ENCODE peak calls at places on chromosomes 7 and 10, in seven cellular contexts. T, L, X, E, C, N and V are unnamed samples.

GRCh38 chr7:135320277-135320676 is 86.6 kb downstream of the STRA8 start:
- DNase-seq in T (no peak), L (peak), X (peak), E (peak), C (no peak), N (no peak), V (peak)

GRCh38 chr10:27482984-27483956 is 20.8 kb upstream of the RAB18 start:
- DNase-seq in T (no peak), L (no peak), X (no peak), E (no peak), C (no peak), N (no peak), V (no peak)

GRCh38 chr10:16756561-16757221 is 60.5 kb downstream of the RSU1 start:
- DNase-seq in T (no peak), L (no peak), X (no peak), E (no peak), C (peak), N (no peak), V (no peak)

GRCh38 chr7:151818674-151819519 is 58.0 kb downstream of the PRKAG2 start:
- DNase-seq in T (no peak), L (no peak), X (no peak), E (no peak), C (no peak), N (no peak), V (no peak)

GRCh38 chr10:17140386-17140761 is 10.8 kb upstream of the CUBN start:
- DNase-seq in T (no peak), L (no peak), X (no peak), E (no peak), C (no peak), N (no peak), V (no peak)

GRCh38 chr7:158407581-158408331 is 179.9 kb downstream of the PTPRN2 start:
- DNase-seq in T (no peak), L (peak), X (no peak), E (peak), C (no peak), N (no peak), V (peak)

GRCh38 chr10:89393898-89394297 is 1.5 kb downstream of the IFIT1 start:
- DNase-seq in T (no peak), L (no peak), X (no peak), E (no peak), C (no peak), N (no peak), V (no peak)

GRCh38 chr10:13404305-13404759 is 56.2 kb upstream of the SEPHS1 start:
- DNase-seq in T (no peak), L (no peak), X (no peak), E (no peak), C (no peak), N (no peak), V (no peak)

GRCh38 chr10:3538850-3539531 is 246.0 kb downstream of the KLF6 start:
- DNase-seq in T (no peak), L (no peak), X (peak), E (no peak), C (no peak), N (no peak), V (no peak)

GRCh38 chr7:23467731-23468720 is 2.3 kb downstream of the IGF2BP3 start:
- DNase-seq in T (no peak), L (peak), X (no peak), E (no peak), C (no peak), N (no peak), V (no peak)

GRCh38 chr7:40162516-40162915 is 27.7 kb downstream of the SUGCT start:
- DNase-seq in T (no peak), L (no peak), X (no peak), E (no peak), C (peak), N (no peak), V (no peak)

GRCh38 chr10:58577394-58577793 is 64.7 kb downstream of the BICC1 start:
- DNase-seq in T (no peak), L (no peak), X (no peak), E (no peak), C (no peak), N (no peak), V (no peak)

GRCh38 chr10:75982611-75983369 is 551.4 kb downstream of the LRMDA start:
- DNase-seq in T (no peak), L (no peak), X (peak), E (no peak), C (no peak), N (no peak), V (no peak)

GRCh38 chr10:36608866-36609265 is 516.5 kb upstream of the ANKRD30A start:
- DNase-seq in T (no peak), L (no peak), X (no peak), E (no peak), C (no peak), N (no peak), V (no peak)

GRCh38 chr10:124523301-124523871 is 61.8 kb downstream of the LHPP start:
- DNase-seq in T (no peak), L (no peak), X (no peak), E (peak), C (no peak), N (no peak), V (no peak)

GRCh38 chr7:101754432-101755159 is 62.8 kb upstream of the CUX1 start:
- DNase-seq in T (no peak), L (no peak), X (peak), E (no peak), C (peak), N (no peak), V (no peak)

GRCh38 chr7:50303894-50304157 is 690 bp upstream of the IKZF1 start:
- DNase-seq in T (no peak), L (no peak), X (peak), E (no peak), C (no peak), N (no peak), V (no peak)

GRCh38 chr7:80711521-80711920 is 73.1 kb downstream of the CD36 start:
- DNase-seq in T (no peak), L (no peak), X (peak), E (no peak), C (no peak), N (no peak), V (no peak)

GRCh38 chr7:27174077-27175004 is at the start of gene HOXA10:
- DNase-seq in T (no peak), L (peak), X (peak), E (peak), C (no peak), N (no peak), V (no peak)

GRCh38 chr7:48255046-48255445 is 83.8 kb downstream of the ABCA13 start:
- DNase-seq in T (no peak), L (no peak), X (no peak), E (no peak), C (no peak), N (no peak), V (no peak)

GRCh38 chr10:42734537-42734936 is 48.1 kb upstream of the BMS1 start:
- DNase-seq in T (no peak), L (no peak), X (peak), E (no peak), C (no peak), N (no peak), V (no peak)

GRCh38 chr10:48245977-48246376 is 28.5 kb downstream of the FRMPD2 start:
- DNase-seq in T (no peak), L (no peak), X (no peak), E (no peak), C (no peak), N (no peak), V (no peak)

GRCh38 chr10:52314822-52315552 is 906 bp downstream of the DKK1 start:
- DNase-seq in T (no peak), L (no peak), X (peak), E (peak), C (no peak), N (no peak), V (no peak)

GRCh38 chr7:154679689-154680088 is 323.2 kb downstream of the PAXIP1 start:
- DNase-seq in T (no peak), L (no peak), X (no peak), E (no peak), C (no peak), N (no peak), V (no peak)

GRCh38 chr7:87715511-87715910 is 87.3 kb downstream of the RUNDC3B start:
- DNase-seq in T (no peak), L (no peak), X (no peak), E (no peak), C (no peak), N (no peak), V (no peak)

GRCh38 chr7:92763636-92764423 is 72.5 kb downstream of the CDK6 start:
- DNase-seq in T (no peak), L (no peak), X (no peak), E (no peak), C (peak), N (no peak), V (no peak)

GRCh38 chr10:113492181-113492580 is 60.7 kb upstream of the HABP2 start:
- DNase-seq in T (no peak), L (no peak), X (no peak), E (no peak), C (no peak), N (no peak), V (no peak)

GRCh38 chr7:120272261-120272895 is 597 bp upstream of the KCND2 start:
- DNase-seq in T (no peak), L (no peak), X (no peak), E (no peak), C (peak), N (no peak), V (no peak)

GRCh38 chr7:139725077-139725476 is 52.7 kb downstream of the HIPK2 start:
- DNase-seq in T (no peak), L (peak), X (no peak), E (no peak), C (peak), N (no peak), V (no peak)

GRCh38 chr7:151061241-151062110 is 2.1 kb downstream of the SLC4A2 start:
- DNase-seq in T (no peak), L (no peak), X (no peak), E (no peak), C (no peak), N (no peak), V (no peak)